ENCODE peak calls at places on chromosomes 2 and 18, in five cellular contexts. One of them, this sample, is unnamed.
A peak's percentile ranks its signal among the peaks of the same experiment; 100 is the strongest.

GRCh38 chr2:9552491-9553178 is 3.0 kb downstream of the ADAM17 start:
- DNase-seq in H9: no peak
- DNase-seq in mesendoderm: no peak
- DNase-seq in IMR-90: peak; percentile 91
- DNase-seq in neuronal stem cell: no peak
- DNase-seq in this sample: peak; percentile 82

GRCh38 chr18:12307251-12307736 is 747 bp upstream of the TUBB6 start:
- DNase-seq in H9: no peak
- DNase-seq in mesendoderm: peak; percentile 71
- DNase-seq in IMR-90: peak; percentile 76
- DNase-seq in neuronal stem cell: peak; percentile 53
- DNase-seq in this sample: peak; percentile 74

GRCh38 chr18:50666536-50666935 is 106.6 kb downstream of the MAPK4 start:
- DNase-seq in H9: no peak
- DNase-seq in mesendoderm: no peak
- DNase-seq in IMR-90: no peak
- DNase-seq in neuronal stem cell: no peak
- DNase-seq in this sample: no peak

GRCh38 chr18:6437937-6438818 is 23.5 kb upstream of the L3MBTL4 start:
- DNase-seq in H9: no peak
- DNase-seq in mesendoderm: no peak
- DNase-seq in IMR-90: no peak
- DNase-seq in neuronal stem cell: no peak
- DNase-seq in this sample: no peak

GRCh38 chr2:37819228-37819627 is 105.9 kb upstream of the RMDN2 start:
- DNase-seq in H9: no peak
- DNase-seq in mesendoderm: no peak
- DNase-seq in IMR-90: peak; percentile 97
- DNase-seq in neuronal stem cell: no peak
- DNase-seq in this sample: peak; percentile 35

GRCh38 chr2:239488078-239488590 is 87.3 kb upstream of the HDAC4 start:
- DNase-seq in H9: no peak
- DNase-seq in mesendoderm: no peak
- DNase-seq in IMR-90: no peak
- DNase-seq in neuronal stem cell: no peak
- DNase-seq in this sample: no peak

GRCh38 chr2:191462370-191462769 is 215.6 kb upstream of the NABP1 start:
- DNase-seq in H9: no peak
- DNase-seq in mesendoderm: no peak
- DNase-seq in IMR-90: no peak
- DNase-seq in neuronal stem cell: no peak
- DNase-seq in this sample: no peak

GRCh38 chr2:88606371-88607030 is 20.8 kb downstream of the EIF2AK3 start:
- DNase-seq in H9: no peak
- DNase-seq in mesendoderm: no peak
- DNase-seq in IMR-90: no peak
- DNase-seq in neuronal stem cell: no peak
- DNase-seq in this sample: no peak

GRCh38 chr2:96144481-96145027 is 686 bp downstream of the DUSP2 start:
- DNase-seq in H9: peak; percentile 52
- DNase-seq in mesendoderm: peak; percentile 62
- DNase-seq in IMR-90: no peak
- DNase-seq in neuronal stem cell: no peak
- DNase-seq in this sample: no peak

GRCh38 chr2:240319855-240320560 is 115.5 kb upstream of the GPC1 start:
- DNase-seq in H9: no peak
- DNase-seq in mesendoderm: peak; percentile 13
- DNase-seq in IMR-90: peak; percentile 97
- DNase-seq in neuronal stem cell: no peak
- DNase-seq in this sample: no peak

GRCh38 chr18:38427234-38427633 is 861.6 kb upstream of the CELF4 start:
- DNase-seq in H9: no peak
- DNase-seq in mesendoderm: peak; percentile 38
- DNase-seq in IMR-90: no peak
- DNase-seq in neuronal stem cell: no peak
- DNase-seq in this sample: no peak

GRCh38 chr18:74451148-74451547 is 6.0 kb downstream of the DIPK1C start:
- DNase-seq in H9: no peak
- DNase-seq in mesendoderm: no peak
- DNase-seq in IMR-90: no peak
- DNase-seq in neuronal stem cell: no peak
- DNase-seq in this sample: no peak

GRCh38 chr2:62042944-62043343 is 137.5 kb downstream of the COMMD1 start:
- DNase-seq in H9: no peak
- DNase-seq in mesendoderm: no peak
- DNase-seq in IMR-90: peak; percentile 23
- DNase-seq in neuronal stem cell: no peak
- DNase-seq in this sample: peak; percentile 46

GRCh38 chr18:58043452-58044369 is at the start of gene NEDD4L:
- DNase-seq in H9: peak; percentile 87
- DNase-seq in mesendoderm: peak; percentile 91
- DNase-seq in IMR-90: peak; percentile 83
- DNase-seq in neuronal stem cell: peak; percentile 85
- DNase-seq in this sample: peak; percentile 81

GRCh38 chr18:23453657-23454011 is 547 bp downstream of the RIOK3 start:
- DNase-seq in H9: no peak
- DNase-seq in mesendoderm: peak; percentile 25
- DNase-seq in IMR-90: peak; percentile 69
- DNase-seq in neuronal stem cell: no peak
- DNase-seq in this sample: no peak

GRCh38 chr2:74507926-74508520 is 528 bp upstream of the PCGF1 start:
- DNase-seq in H9: peak; percentile 66
- DNase-seq in mesendoderm: peak; percentile 73
- DNase-seq in IMR-90: peak; percentile 38
- DNase-seq in neuronal stem cell: no peak
- DNase-seq in this sample: peak; percentile 49

GRCh38 chr2:137659616-137660015 is 304.7 kb upstream of the HNMT start:
- DNase-seq in H9: no peak
- DNase-seq in mesendoderm: peak; percentile 14
- DNase-seq in IMR-90: no peak
- DNase-seq in neuronal stem cell: no peak
- DNase-seq in this sample: peak; percentile 33

GRCh38 chr2:169961911-169962310 is 134.7 kb downstream of the UBR3 start:
- DNase-seq in H9: no peak
- DNase-seq in mesendoderm: no peak
- DNase-seq in IMR-90: peak; percentile 88
- DNase-seq in neuronal stem cell: no peak
- DNase-seq in this sample: peak; percentile 7

GRCh38 chr2:67600946-67601345 is 203.8 kb downstream of the ETAA1 start:
- DNase-seq in H9: no peak
- DNase-seq in mesendoderm: no peak
- DNase-seq in IMR-90: peak; percentile 73
- DNase-seq in neuronal stem cell: no peak
- DNase-seq in this sample: no peak

GRCh38 chr18:61984293-61984692 is 91.5 kb upstream of the RNF152 start:
- DNase-seq in H9: no peak
- DNase-seq in mesendoderm: no peak
- DNase-seq in IMR-90: no peak
- DNase-seq in neuronal stem cell: no peak
- DNase-seq in this sample: no peak

GRCh38 chr2:168584934-168585333 is 128.9 kb downstream of the CERS6 start:
- DNase-seq in H9: no peak
- DNase-seq in mesendoderm: no peak
- DNase-seq in IMR-90: no peak
- DNase-seq in neuronal stem cell: no peak
- DNase-seq in this sample: no peak

GRCh38 chr2:66526171-66526570 is 91.2 kb downstream of the MEIS1 start:
- DNase-seq in H9: no peak
- DNase-seq in mesendoderm: no peak
- DNase-seq in IMR-90: no peak
- DNase-seq in neuronal stem cell: no peak
- DNase-seq in this sample: no peak

GRCh38 chr18:2969695-2970094 is 43.2 kb downstream of the LPIN2 start:
- DNase-seq in H9: no peak
- DNase-seq in mesendoderm: no peak
- DNase-seq in IMR-90: no peak
- DNase-seq in neuronal stem cell: no peak
- DNase-seq in this sample: no peak

GRCh38 chr18:2970762-2971659 is 41.9 kb downstream of the LPIN2 start:
- DNase-seq in H9: no peak
- DNase-seq in mesendoderm: no peak
- DNase-seq in IMR-90: peak; percentile 25
- DNase-seq in neuronal stem cell: no peak
- DNase-seq in this sample: no peak

GRCh38 chr18:2971741-2972552 is 41.0 kb downstream of the LPIN2 start:
- DNase-seq in H9: no peak
- DNase-seq in mesendoderm: no peak
- DNase-seq in IMR-90: no peak
- DNase-seq in neuronal stem cell: no peak
- DNase-seq in this sample: peak; percentile 32

GRCh38 chr18:2968559-2968958 is 44.4 kb downstream of the LPIN2 start:
- DNase-seq in H9: no peak
- DNase-seq in mesendoderm: no peak
- DNase-seq in IMR-90: no peak
- DNase-seq in neuronal stem cell: no peak
- DNase-seq in this sample: no peak

GRCh38 chr18:2970344-2970743 is 42.6 kb downstream of the LPIN2 start:
- DNase-seq in H9: no peak
- DNase-seq in mesendoderm: no peak
- DNase-seq in IMR-90: no peak
- DNase-seq in neuronal stem cell: no peak
- DNase-seq in this sample: no peak
- H3K4ac ChIP-seq in H9: no peak overlapping the region
- H3K4ac ChIP-seq in mesendoderm: no peak overlapping the region
- H3K4ac ChIP-seq in IMR-90: no peak overlapping the region
- H3K4ac ChIP-seq in neuronal stem cell: no peak overlapping the region
- H3K4ac ChIP-seq in this sample: no peak overlapping the region

DNA sequence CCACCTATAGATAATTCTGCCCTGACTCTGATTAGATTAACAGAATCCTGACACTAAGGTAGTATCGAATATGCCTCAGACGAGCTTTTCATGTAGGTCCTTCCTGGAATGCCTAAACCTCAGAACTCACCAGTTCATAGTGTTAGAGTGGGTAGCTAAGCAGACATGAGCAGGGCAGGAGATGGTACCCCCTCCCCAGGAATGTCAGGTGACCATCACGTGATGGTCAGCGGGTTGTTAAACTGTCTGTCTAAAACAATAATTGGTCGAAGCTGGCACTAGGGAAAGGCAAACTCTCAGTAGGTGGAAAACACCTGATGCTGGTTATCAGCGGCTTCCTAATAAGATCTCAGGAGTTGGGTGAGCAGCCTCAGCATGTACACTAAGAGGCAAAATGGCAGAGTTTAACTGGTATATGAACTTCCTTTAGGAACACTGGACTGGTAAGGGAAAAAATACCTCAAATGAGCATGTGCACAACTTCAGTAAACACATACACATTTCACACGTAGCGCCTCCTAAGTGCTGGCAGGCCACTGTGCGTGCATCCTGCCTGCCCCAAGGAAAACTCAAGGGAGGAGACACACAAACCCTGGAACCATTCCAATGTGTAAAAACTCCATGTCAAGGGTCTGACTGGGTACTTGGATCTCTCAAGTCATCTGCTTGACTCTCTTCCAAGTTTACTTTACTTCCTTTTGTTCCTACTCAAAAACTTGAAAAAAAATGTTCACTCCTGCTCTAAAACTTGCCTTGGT is 339.5 kb downstream of the GULP1 start:
- DNase-seq in H9: no peak
- DNase-seq in mesendoderm: no peak
- DNase-seq in IMR-90: no peak
- DNase-seq in neuronal stem cell: no peak
- DNase-seq in this sample: no peak
- H3K4ac ChIP-seq in H9: no peak overlapping the region
- H3K4ac ChIP-seq in mesendoderm: no peak overlapping the region
- H3K4ac ChIP-seq in IMR-90: no peak overlapping the region
- H3K4ac ChIP-seq in neuronal stem cell: no peak overlapping the region
- H3K4ac ChIP-seq in this sample: no peak overlapping the region

GRCh38 chr2:231781798-231782726 is 980 bp upstream of the PDE6D start:
- DNase-seq in H9: no peak
- DNase-seq in mesendoderm: peak; percentile 29
- DNase-seq in IMR-90: peak; percentile 42
- DNase-seq in neuronal stem cell: no peak
- DNase-seq in this sample: peak; percentile 36

GRCh38 chr2:231786177-231786916 is at the start of gene COPS7B:
- DNase-seq in H9: peak; percentile 90
- DNase-seq in mesendoderm: peak; percentile 97
- DNase-seq in IMR-90: peak; percentile 72
- DNase-seq in neuronal stem cell: peak; percentile 89
- DNase-seq in this sample: peak; percentile 61

GRCh38 chr2:231785413-231785812 is 832 bp upstream of the COPS7B start:
- DNase-seq in H9: no peak
- DNase-seq in mesendoderm: no peak
- DNase-seq in IMR-90: no peak
- DNase-seq in neuronal stem cell: no peak
- DNase-seq in this sample: no peak

GRCh38 chr2:231786917-231787292 is 660 bp downstream of the COPS7B start:
- DNase-seq in H9: no peak
- DNase-seq in mesendoderm: no peak
- DNase-seq in IMR-90: no peak
- DNase-seq in neuronal stem cell: no peak
- DNase-seq in this sample: no peak

GRCh38 chr2:231785822-231786176 is 446 bp upstream of the COPS7B start:
- DNase-seq in H9: no peak
- DNase-seq in mesendoderm: no peak
- DNase-seq in IMR-90: no peak
- DNase-seq in neuronal stem cell: no peak
- DNase-seq in this sample: no peak
- H3K4ac ChIP-seq in H9: no peak overlapping the region
- H3K4ac ChIP-seq in mesendoderm: peak overlapping the region; percentile 92
- H3K4ac ChIP-seq in IMR-90: peak overlapping the region; percentile 13
- H3K4ac ChIP-seq in neuronal stem cell: no peak overlapping the region
- H3K4ac ChIP-seq in this sample: peak overlapping the region; percentile 93

GRCh38 chr2:28361991-28362710 is 30.5 kb upstream of the FOSL2 start:
- DNase-seq in H9: no peak
- DNase-seq in mesendoderm: no peak
- DNase-seq in IMR-90: no peak
- DNase-seq in neuronal stem cell: no peak
- DNase-seq in this sample: no peak

GRCh38 chr2:28360066-28360741 is 32.5 kb upstream of the FOSL2 start:
- DNase-seq in H9: no peak
- DNase-seq in mesendoderm: no peak
- DNase-seq in IMR-90: no peak
- DNase-seq in neuronal stem cell: no peak
- DNase-seq in this sample: peak; percentile 87

GRCh38 chr2:28358668-28359201 is 33.9 kb upstream of the FOSL2 start:
- DNase-seq in H9: no peak
- DNase-seq in mesendoderm: no peak
- DNase-seq in IMR-90: no peak
- DNase-seq in neuronal stem cell: no peak
- DNase-seq in this sample: no peak

GRCh38 chr2:28359222-28360065 is 33.2 kb upstream of the FOSL2 start:
- DNase-seq in H9: no peak
- DNase-seq in mesendoderm: no peak
- DNase-seq in IMR-90: peak; percentile 66
- DNase-seq in neuronal stem cell: no peak
- DNase-seq in this sample: no peak

DNA sequence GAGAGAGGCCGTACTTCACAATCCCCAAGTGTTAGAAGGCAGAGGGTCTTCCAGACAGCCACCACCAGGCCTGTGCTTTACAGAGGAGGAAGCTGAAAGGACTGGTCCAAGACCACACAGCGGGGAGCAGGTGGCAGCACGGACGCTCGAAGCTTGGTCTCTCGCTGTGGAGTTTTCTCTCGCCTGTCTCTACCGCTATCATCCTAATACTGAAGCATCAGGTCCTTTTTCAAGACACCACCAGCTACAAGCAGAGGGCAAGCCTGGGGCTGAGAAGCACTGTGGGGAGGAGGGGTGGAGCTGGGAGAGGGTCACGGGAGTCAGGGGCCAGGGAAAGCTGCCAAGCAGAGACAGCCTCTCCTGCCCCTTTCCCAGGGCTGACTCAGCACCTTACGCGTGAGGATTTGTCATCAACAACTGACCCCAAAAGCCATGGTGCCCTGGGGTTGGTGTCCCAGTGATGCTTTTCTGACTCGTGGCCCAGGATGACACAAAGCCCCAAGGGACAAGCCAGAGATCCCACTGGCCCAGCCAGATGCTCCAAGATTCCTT is 31.8 kb upstream of the FOSL2 start:
- DNase-seq in H9: no peak
- DNase-seq in mesendoderm: peak; percentile 65
- DNase-seq in IMR-90: peak; percentile 87
- DNase-seq in neuronal stem cell: no peak
- DNase-seq in this sample: peak; percentile 53
- H3K4ac ChIP-seq in H9: no peak overlapping the region
- H3K4ac ChIP-seq in mesendoderm: no peak overlapping the region
- H3K4ac ChIP-seq in IMR-90: peak overlapping the region; percentile 70
- H3K4ac ChIP-seq in neuronal stem cell: no peak overlapping the region
- H3K4ac ChIP-seq in this sample: peak overlapping the region; percentile 10

This sample was measured in trophoblast cell.